ENCODE peak calls at places on chromosomes 6 and 20, in nine cellular contexts. One of them, this sample, is unnamed.
A peak's percentile ranks its signal among the peaks of the same experiment; 100 is the strongest.

GRCh38 chr6:46899636-46900035 is 22.1 kb downstream of the ADGRF5 start:
- DNase-seq in NCI-H748 treated with DMSO at 0.1 percent for 48 hours: no peak
- DNase-seq in NCI-H1417: no peak
- DNase-seq in GDM1: no peak
- DNase-seq in NAMALWA: no peak
- DNase-seq in neuronal stem cell: no peak
- DNase-seq in fibroblast of the aortic adventitia: no peak
- DNase-seq in GM10248: no peak
- DNase-seq in dermis blood vessel endothelial cell: no peak
- DNase-seq in this sample: no peak

GRCh38 chr20:10783660-10784336 is 110.0 kb upstream of the JAG1 start:
- DNase-seq in neuronal stem cell: no peak
- DNase-seq in NCI-H748 treated with DMSO at 0.1 percent for 48 hours: no peak
- DNase-seq in dermis blood vessel endothelial cell: peak; percentile 69
- DNase-seq in GM10248: no peak
- DNase-seq in fibroblast of the aortic adventitia: no peak
- DNase-seq in NAMALWA: no peak
- DNase-seq in NCI-H1417: peak; percentile 62
- DNase-seq in GDM1: no peak
- DNase-seq in this sample: peak; percentile 34

GRCh38 chr6:144284753-144285547 is at the start of gene UTRN:
- DNase-seq in NCI-H748 treated with DMSO at 0.1 percent for 48 hours: peak; percentile 26
- DNase-seq in NAMALWA: no peak
- DNase-seq in GM10248: peak; percentile 74
- DNase-seq in fibroblast of the aortic adventitia: peak; percentile 84
- DNase-seq in NCI-H1417: peak; percentile 66
- DNase-seq in dermis blood vessel endothelial cell: peak; percentile 86
- DNase-seq in GDM1: peak; percentile 65
- DNase-seq in neuronal stem cell: peak; percentile 88
- DNase-seq in this sample: peak; percentile 70

GRCh38 chr6:135260612-135261011 is 79.5 kb downstream of the MYB start:
- DNase-seq in NCI-H1417: no peak
- DNase-seq in NCI-H748 treated with DMSO at 0.1 percent for 48 hours: no peak
- DNase-seq in GDM1: no peak
- DNase-seq in NAMALWA: no peak
- DNase-seq in neuronal stem cell: no peak
- DNase-seq in GM10248: no peak
- DNase-seq in fibroblast of the aortic adventitia: no peak
- DNase-seq in dermis blood vessel endothelial cell: no peak
- DNase-seq in this sample: no peak

GRCh38 chr20:17616480-17617211 is 46.8 kb downstream of the DSTN start:
- DNase-seq in fibroblast of the aortic adventitia: no peak
- DNase-seq in NCI-H748 treated with DMSO at 0.1 percent for 48 hours: no peak
- DNase-seq in NAMALWA: no peak
- DNase-seq in GM10248: no peak
- DNase-seq in dermis blood vessel endothelial cell: no peak
- DNase-seq in GDM1: no peak
- DNase-seq in NCI-H1417: no peak
- DNase-seq in neuronal stem cell: no peak
- DNase-seq in this sample: no peak

GRCh38 chr6:16752206-16752867 is 8.9 kb downstream of the ATXN1 start:
- DNase-seq in neuronal stem cell: no peak
- DNase-seq in GM10248: no peak
- DNase-seq in NAMALWA: no peak
- DNase-seq in NCI-H1417: no peak
- DNase-seq in fibroblast of the aortic adventitia: peak; percentile 91
- DNase-seq in dermis blood vessel endothelial cell: peak; percentile 94
- DNase-seq in GDM1: no peak
- DNase-seq in NCI-H748 treated with DMSO at 0.1 percent for 48 hours: no peak
- DNase-seq in this sample: no peak

GRCh38 chr6:22413681-22414305 is 117.0 kb upstream of the PRL start:
- DNase-seq in NCI-H748 treated with DMSO at 0.1 percent for 48 hours: no peak
- DNase-seq in fibroblast of the aortic adventitia: peak; percentile 43
- DNase-seq in GDM1: no peak
- DNase-seq in neuronal stem cell: no peak
- DNase-seq in dermis blood vessel endothelial cell: no peak
- DNase-seq in NCI-H1417: no peak
- DNase-seq in NAMALWA: no peak
- DNase-seq in GM10248: no peak
- DNase-seq in this sample: no peak

GRCh38 chr6:141963543-141964295 is 169.0 kb upstream of the GJE1 start:
- DNase-seq in neuronal stem cell: no peak
- DNase-seq in NCI-H748 treated with DMSO at 0.1 percent for 48 hours: no peak
- DNase-seq in GM10248: no peak
- DNase-seq in NCI-H1417: no peak
- DNase-seq in NAMALWA: no peak
- DNase-seq in dermis blood vessel endothelial cell: no peak
- DNase-seq in GDM1: no peak
- DNase-seq in fibroblast of the aortic adventitia: no peak
- DNase-seq in this sample: no peak

GRCh38 chr20:1764136-1765033 is 106.8 kb upstream of the SIRPG start:
- DNase-seq in dermis blood vessel endothelial cell: peak; percentile 89
- DNase-seq in NCI-H1417: peak; percentile 95
- DNase-seq in GDM1: peak; percentile 60
- DNase-seq in neuronal stem cell: peak; percentile 60
- DNase-seq in NAMALWA: peak; percentile 83
- DNase-seq in fibroblast of the aortic adventitia: peak; percentile 96
- DNase-seq in NCI-H748 treated with DMSO at 0.1 percent for 48 hours: peak; percentile 90
- DNase-seq in GM10248: peak; percentile 63
- DNase-seq in this sample: peak; percentile 22

GRCh38 chr20:4870906-4871305 is 130.4 kb downstream of the SLC23A2 start:
- DNase-seq in NCI-H1417: no peak
- DNase-seq in neuronal stem cell: no peak
- DNase-seq in GDM1: no peak
- DNase-seq in NCI-H748 treated with DMSO at 0.1 percent for 48 hours: no peak
- DNase-seq in GM10248: no peak
- DNase-seq in dermis blood vessel endothelial cell: no peak
- DNase-seq in NAMALWA: no peak
- DNase-seq in fibroblast of the aortic adventitia: no peak
- DNase-seq in this sample: no peak

GRCh38 chr20:47659904-47660601 is 125.2 kb downstream of the SULF2 start:
- DNase-seq in dermis blood vessel endothelial cell: no peak
- DNase-seq in GDM1: no peak
- DNase-seq in GM10248: no peak
- DNase-seq in NCI-H1417: no peak
- DNase-seq in neuronal stem cell: no peak
- DNase-seq in NAMALWA: no peak
- DNase-seq in fibroblast of the aortic adventitia: no peak
- DNase-seq in NCI-H748 treated with DMSO at 0.1 percent for 48 hours: no peak
- DNase-seq in this sample: no peak

GRCh38 chr6:77633993-77634392 is 18.8 kb upstream of the MEI4 start:
- DNase-seq in GM10248: no peak
- DNase-seq in neuronal stem cell: no peak
- DNase-seq in NCI-H748 treated with DMSO at 0.1 percent for 48 hours: no peak
- DNase-seq in NAMALWA: no peak
- DNase-seq in dermis blood vessel endothelial cell: no peak
- DNase-seq in NCI-H1417: no peak
- DNase-seq in fibroblast of the aortic adventitia: no peak
- DNase-seq in GDM1: no peak
- DNase-seq in this sample: no peak

GRCh38 chr6:105488521-105489212 is 85.8 kb upstream of the PREP start:
- DNase-seq in GM10248: no peak
- DNase-seq in fibroblast of the aortic adventitia: peak; percentile 57
- DNase-seq in NAMALWA: no peak
- DNase-seq in neuronal stem cell: no peak
- DNase-seq in dermis blood vessel endothelial cell: peak; percentile 70
- DNase-seq in GDM1: no peak
- DNase-seq in NCI-H1417: no peak
- DNase-seq in NCI-H748 treated with DMSO at 0.1 percent for 48 hours: no peak
- DNase-seq in this sample: no peak

GRCh38 chr6:31336872-31337496 is 20.0 kb downstream of the HLA-B start:
- DNase-seq in GM10248: no peak
- DNase-seq in NCI-H748 treated with DMSO at 0.1 percent for 48 hours: no peak
- DNase-seq in NAMALWA: no peak
- DNase-seq in NCI-H1417: no peak
- DNase-seq in GDM1: no peak
- DNase-seq in neuronal stem cell: no peak
- DNase-seq in fibroblast of the aortic adventitia: no peak
- DNase-seq in dermis blood vessel endothelial cell: peak; percentile 11
- DNase-seq in this sample: no peak

GRCh38 chr6:3766219-3766618 is 14.7 kb upstream of the PXDC1 start:
- DNase-seq in dermis blood vessel endothelial cell: no peak
- DNase-seq in NCI-H1417: no peak
- DNase-seq in NAMALWA: no peak
- DNase-seq in GDM1: no peak
- DNase-seq in NCI-H748 treated with DMSO at 0.1 percent for 48 hours: no peak
- DNase-seq in neuronal stem cell: no peak
- DNase-seq in fibroblast of the aortic adventitia: peak; percentile 73
- DNase-seq in GM10248: no peak
- DNase-seq in this sample: no peak

GRCh38 chr20:38275815-38276550 is 15.4 kb upstream of the KIAA1755 start:
- DNase-seq in dermis blood vessel endothelial cell: peak; percentile 84
- DNase-seq in neuronal stem cell: no peak
- DNase-seq in fibroblast of the aortic adventitia: peak; percentile 79
- DNase-seq in NCI-H1417: peak; percentile 30
- DNase-seq in NCI-H748 treated with DMSO at 0.1 percent for 48 hours: peak; percentile 9
- DNase-seq in GDM1: no peak
- DNase-seq in NAMALWA: peak; percentile 15
- DNase-seq in GM10248: no peak
- DNase-seq in this sample: no peak

GRCh38 chr20:50085481-50086365 is 27.2 kb downstream of the UBE2V1 start:
- DNase-seq in GDM1: peak; percentile 59
- DNase-seq in dermis blood vessel endothelial cell: peak; percentile 86
- DNase-seq in neuronal stem cell: peak; percentile 57
- DNase-seq in fibroblast of the aortic adventitia: peak; percentile 74
- DNase-seq in NCI-H1417: peak; percentile 86
- DNase-seq in NCI-H748 treated with DMSO at 0.1 percent for 48 hours: peak; percentile 15
- DNase-seq in GM10248: peak; percentile 72
- DNase-seq in NAMALWA: peak; percentile 81
- DNase-seq in this sample: peak; percentile 13

GRCh38 chr20:13085275-13085674 is 76.5 kb downstream of the SPTLC3 start:
- DNase-seq in dermis blood vessel endothelial cell: no peak
- DNase-seq in GDM1: no peak
- DNase-seq in fibroblast of the aortic adventitia: no peak
- DNase-seq in GM10248: no peak
- DNase-seq in NAMALWA: no peak
- DNase-seq in NCI-H748 treated with DMSO at 0.1 percent for 48 hours: no peak
- DNase-seq in NCI-H1417: no peak
- DNase-seq in neuronal stem cell: no peak
- DNase-seq in this sample: no peak

GRCh38 chr20:1263853-1264252 is 2.2 kb upstream of the SNPH start:
- DNase-seq in NCI-H1417: no peak
- DNase-seq in GDM1: no peak
- DNase-seq in GM10248: no peak
- DNase-seq in NCI-H748 treated with DMSO at 0.1 percent for 48 hours: no peak
- DNase-seq in NAMALWA: no peak
- DNase-seq in fibroblast of the aortic adventitia: peak; percentile 34
- DNase-seq in neuronal stem cell: no peak
- DNase-seq in dermis blood vessel endothelial cell: peak; percentile 23
- DNase-seq in this sample: no peak

GRCh38 chr6:34526241-34526972 is 29.7 kb downstream of the SPDEF start:
- DNase-seq in GDM1: no peak
- DNase-seq in GM10248: no peak
- DNase-seq in neuronal stem cell: no peak
- DNase-seq in NAMALWA: no peak
- DNase-seq in dermis blood vessel endothelial cell: peak; percentile 6
- DNase-seq in NCI-H1417: peak; percentile 47
- DNase-seq in NCI-H748 treated with DMSO at 0.1 percent for 48 hours: no peak
- DNase-seq in fibroblast of the aortic adventitia: no peak
- DNase-seq in this sample: no peak

GRCh38 chr6:162509821-162510220 is 217.7 kb downstream of the PRKN start:
- DNase-seq in GDM1: no peak
- DNase-seq in dermis blood vessel endothelial cell: no peak
- DNase-seq in NCI-H748 treated with DMSO at 0.1 percent for 48 hours: no peak
- DNase-seq in GM10248: no peak
- DNase-seq in NCI-H1417: no peak
- DNase-seq in fibroblast of the aortic adventitia: no peak
- DNase-seq in NAMALWA: no peak
- DNase-seq in neuronal stem cell: no peak
- DNase-seq in this sample: no peak

GRCh38 chr6:134020543-134020942 is 31.9 kb downstream of the SLC2A12 start:
- DNase-seq in neuronal stem cell: no peak
- DNase-seq in NCI-H1417: no peak
- DNase-seq in dermis blood vessel endothelial cell: no peak
- DNase-seq in fibroblast of the aortic adventitia: no peak
- DNase-seq in GM10248: no peak
- DNase-seq in NCI-H748 treated with DMSO at 0.1 percent for 48 hours: no peak
- DNase-seq in GDM1: no peak
- DNase-seq in NAMALWA: no peak
- DNase-seq in this sample: no peak

GRCh38 chr6:16803294-16804006 is 42.2 kb upstream of the ATXN1 start:
- DNase-seq in GDM1: no peak
- DNase-seq in dermis blood vessel endothelial cell: peak; percentile 58
- DNase-seq in NCI-H748 treated with DMSO at 0.1 percent for 48 hours: no peak
- DNase-seq in NCI-H1417: peak; percentile 91
- DNase-seq in GM10248: no peak
- DNase-seq in NAMALWA: no peak
- DNase-seq in neuronal stem cell: no peak
- DNase-seq in fibroblast of the aortic adventitia: peak; percentile 53
- DNase-seq in this sample: no peak

This sample was measured in NCI-H774.